ENCODE peak calls at places on chromosomes 6 and 20, in seven cellular contexts. P, V, Y, C, D, I and F are unnamed samples.

GRCh38 chr6:113094781-113095180 is 747.7 kb downstream of the RFPL4B start:
- DNase-seq in P (no peak), V (no peak), Y (peak), C (no peak), D (no peak), I (no peak), F (no peak)

GRCh38 chr6:119445666-119446622 is 96.4 kb upstream of the MAN1A1 start:
- DNase-seq in P (no peak), V (no peak), Y (peak), C (peak), D (peak), I (no peak), F (no peak)

GRCh38 chr6:109263873-109264700 is 118.2 kb downstream of the CD164 start:
- DNase-seq in P (no peak), V (no peak), Y (no peak), C (no peak), D (no peak), I (no peak), F (no peak)

GRCh38 chr6:112252571-112253504 is 1.5 kb downstream of the LAMA4 start:
- DNase-seq in P (no peak), V (no peak), Y (peak), C (no peak), D (no peak), I (no peak), F (no peak)

GRCh38 chr20:25219365-25219764 is 23.9 kb downstream of the ENTPD6 start:
- DNase-seq in P (no peak), V (no peak), Y (no peak), C (no peak), D (no peak), I (no peak), F (no peak)

GRCh38 chr20:62592506-62593177 is 49.7 kb upstream of the SLCO4A1 start:
- DNase-seq in P (no peak), V (no peak), Y (no peak), C (no peak), D (no peak), I (no peak), F (no peak)

GRCh38 chr6:10513544-10513943 is 7.6 kb upstream of the GCNT2 start:
- DNase-seq in P (no peak), V (no peak), Y (no peak), C (no peak), D (no peak), I (peak), F (no peak)

GRCh38 chr6:35203152-35203670 is 10.5 kb upstream of the SCUBE3 start:
- DNase-seq in P (no peak), V (no peak), Y (no peak), C (no peak), D (no peak), I (no peak), F (no peak)

GRCh38 chr20:2946988-2947961 is 74.0 kb downstream of the PTPRA start:
- DNase-seq in P (no peak), V (peak), Y (peak), C (no peak), D (no peak), I (no peak), F (no peak)

GRCh38 chr20:1987826-1988225 is 6.0 kb downstream of the PDYN start:
- DNase-seq in P (no peak), V (no peak), Y (peak), C (no peak), D (no peak), I (no peak), F (no peak)

GRCh38 chr6:55913213-55914195 is 38.1 kb upstream of the BMP5 start:
- DNase-seq in P (no peak), V (no peak), Y (peak), C (no peak), D (peak), I (no peak), F (no peak)

GRCh38 chr6:165487347-165487746 is 175.7 kb downstream of the PDE10A start:
- DNase-seq in P (no peak), V (no peak), Y (peak), C (no peak), D (no peak), I (no peak), F (no peak)

GRCh38 chr6:144285548-144285797 is 338 bp downstream of the UTRN start:
- DNase-seq in P (no peak), V (no peak), Y (no peak), C (no peak), D (no peak), I (no peak), F (no peak)

GRCh38 chr6:36997811-36998722 is 7.4 kb upstream of the FGD2 start:
- DNase-seq in P (peak), V (peak), Y (no peak), C (no peak), D (no peak), I (peak), F (no peak)

GRCh38 chr6:85490516-85491248 is 40.8 kb downstream of the NT5E start:
- DNase-seq in P (no peak), V (no peak), Y (peak), C (peak), D (no peak), I (no peak), F (no peak)

GRCh38 chr6:29553268-29554057 is 6.1 kb downstream of the UBD start:
- DNase-seq in P (peak), V (peak), Y (peak), C (no peak), D (peak), I (peak), F (peak)

GRCh38 chr6:39225946-39226437 is 3.3 kb downstream of the KCNK5 start:
- DNase-seq in P (no peak), V (no peak), Y (no peak), C (no peak), D (no peak), I (no peak), F (no peak)

GRCh38 chr20:13788167-13788834 is 3.5 kb downstream of the NDUFAF5 start:
- DNase-seq in P (no peak), V (peak), Y (peak), C (peak), D (peak), I (peak), F (peak)

GRCh38 chr6:142501795-142502194 is 200.0 kb downstream of the ADGRG6 start:
- DNase-seq in P (no peak), V (no peak), Y (no peak), C (no peak), D (no peak), I (no peak), F (no peak)

GRCh38 chr6:2109796-2110195 is 135.6 kb downstream of the GMDS start:
- DNase-seq in P (no peak), V (no peak), Y (no peak), C (no peak), D (no peak), I (no peak), F (no peak)

GRCh38 chr6:150273457-150274309 is 95.1 kb upstream of the IYD start:
- DNase-seq in P (peak), V (no peak), Y (no peak), C (no peak), D (no peak), I (no peak), F (peak)

GRCh38 chr6:56922645-56923044 is 32.3 kb upstream of the BEND6 start:
- DNase-seq in P (no peak), V (no peak), Y (no peak), C (no peak), D (no peak), I (no peak), F (no peak)

GRCh38 chr6:118810420-118811027 is 83.4 kb upstream of the ASF1A start:
- DNase-seq in P (no peak), V (no peak), Y (no peak), C (no peak), D (no peak), I (no peak), F (no peak)

GRCh38 chr20:15942130-15942529 is 631.1 kb downstream of the KIF16B start:
- DNase-seq in P (no peak), V (no peak), Y (no peak), C (peak), D (no peak), I (no peak), F (no peak)

GRCh38 chr6:11428351-11428750 is 109.2 kb upstream of the TMEM170B start:
- DNase-seq in P (no peak), V (no peak), Y (no peak), C (no peak), D (no peak), I (no peak), F (no peak)

GRCh38 chr6:166167801-166168615 is at the start of gene TBXT:
- DNase-seq in P (no peak), V (no peak), Y (no peak), C (no peak), D (peak), I (no peak), F (peak)

GRCh38 chr6:81808834-81809598 is 56.5 kb upstream of the TENT5A start:
- DNase-seq in P (no peak), V (no peak), Y (peak), C (no peak), D (no peak), I (no peak), F (no peak)

GRCh38 chr20:8764289-8764962 is 304.5 kb upstream of the PLCB4 start:
- DNase-seq in P (no peak), V (peak), Y (peak), C (no peak), D (no peak), I (no peak), F (no peak)

GRCh38 chr6:144797881-144798589 is 512.9 kb downstream of the UTRN start:
- DNase-seq in P (no peak), V (no peak), Y (peak), C (peak), D (no peak), I (no peak), F (no peak)

GRCh38 chr20:60167840-60168239 is 209.6 kb downstream of the CDH26 start:
- DNase-seq in P (no peak), V (no peak), Y (no peak), C (no peak), D (no peak), I (no peak), F (no peak)

GRCh38 chr6:105424177-105424783 is 21.4 kb upstream of the PREP start:
- DNase-seq in P (no peak), V (no peak), Y (peak), C (peak), D (peak), I (peak), F (peak)

GRCh38 chr20:47568019-47568418 is 66.3 kb downstream of the NCOA3 start:
- DNase-seq in P (no peak), V (no peak), Y (peak), C (no peak), D (no peak), I (peak), F (no peak)

GRCh38 chr20:10502098-10502526 is 67.0 kb downstream of the SLX4IP start:
- DNase-seq in P (no peak), V (no peak), Y (no peak), C (no peak), D (no peak), I (no peak), F (no peak)

GRCh38 chr6:87172292-87172691 is 16.9 kb downstream of the ZNF292 start:
- DNase-seq in P (no peak), V (no peak), Y (no peak), C (no peak), D (no peak), I (no peak), F (no peak)

GRCh38 chr6:157790548-157791160 is 32.4 kb upstream of the SNX9 start:
- DNase-seq in P (no peak), V (no peak), Y (no peak), C (no peak), D (no peak), I (no peak), F (no peak)

GRCh38 chr20:42945194-42945593 is 244.5 kb downstream of the PTPRT start:
- DNase-seq in P (no peak), V (no peak), Y (no peak), C (no peak), D (no peak), I (no peak), F (no peak)

GRCh38 chr20:42955713-42956112 is 234.0 kb downstream of the PTPRT start:
- DNase-seq in P (no peak), V (no peak), Y (no peak), C (no peak), D (no peak), I (no peak), F (no peak)

GRCh38 chr20:42945595-42945994 is 244.1 kb downstream of the PTPRT start:
- DNase-seq in P (no peak), V (no peak), Y (no peak), C (no peak), D (no peak), I (no peak), F (no peak)

GRCh38 chr20:42949865-42950264 is 239.8 kb downstream of the PTPRT start:
- DNase-seq in P (no peak), V (no peak), Y (no peak), C (no peak), D (no peak), I (no peak), F (no peak)
- TF ChIP-seq CTCF in P (no peak), V (no peak), Y (no peak), C (no peak), D (no peak), I (no peak), F (no peak)

GRCh38 chr20:347640-348484 is 951 bp downstream of the NRSN2 start:
- DNase-seq in P (peak), V (peak), Y (peak), C (peak), D (peak), I (peak), F (peak)
- TF ChIP-seq CTCF in P (no peak), V (no peak), Y (no peak), C (no peak), D (no peak), I (no peak), F (no peak)

GRCh38 chr20:36378686-36379085 is 72.5 kb downstream of the DLGAP4 start:
- DNase-seq in P (no peak), V (no peak), Y (no peak), C (no peak), D (no peak), I (no peak), F (no peak)

GRCh38 chr20:36385503-36385902 is 79.4 kb downstream of the DLGAP4 start:
- DNase-seq in P (no peak), V (no peak), Y (no peak), C (no peak), D (no peak), I (no peak), F (no peak)

GRCh38 chr20:36386236-36386635 is 80.1 kb downstream of the DLGAP4 start:
- DNase-seq in P (no peak), V (no peak), Y (no peak), C (no peak), D (no peak), I (no peak), F (no peak)

GRCh38 chr20:36384022-36384619 is 78.0 kb downstream of the DLGAP4 start:
- DNase-seq in P (no peak), V (no peak), Y (peak), C (peak), D (peak), I (no peak), F (peak)
- TF ChIP-seq CTCF in P (no peak), V (no peak), Y (peak), C (no peak), D (peak), I (no peak), F (peak)

GRCh38 chr20:54209216-54209813 is 1.4 kb downstream of the PFDN4 start:
- DNase-seq in P (no peak), V (no peak), Y (no peak), C (no peak), D (no peak), I (no peak), F (no peak)
- TF ChIP-seq CTCF in P (no peak), V (no peak), Y (no peak), C (no peak), D (no peak), I (no peak), F (no peak)

GRCh38 chr6:169542491-169542890 is 159.3 kb downstream of the WDR27 start:
- DNase-seq in P (no peak), V (no peak), Y (no peak), C (no peak), D (no peak), I (no peak), F (no peak)

GRCh38 chr6:169543704-169544103 is 158.1 kb downstream of the WDR27 start:
- DNase-seq in P (no peak), V (no peak), Y (no peak), C (no peak), D (no peak), I (no peak), F (no peak)

DNA sequence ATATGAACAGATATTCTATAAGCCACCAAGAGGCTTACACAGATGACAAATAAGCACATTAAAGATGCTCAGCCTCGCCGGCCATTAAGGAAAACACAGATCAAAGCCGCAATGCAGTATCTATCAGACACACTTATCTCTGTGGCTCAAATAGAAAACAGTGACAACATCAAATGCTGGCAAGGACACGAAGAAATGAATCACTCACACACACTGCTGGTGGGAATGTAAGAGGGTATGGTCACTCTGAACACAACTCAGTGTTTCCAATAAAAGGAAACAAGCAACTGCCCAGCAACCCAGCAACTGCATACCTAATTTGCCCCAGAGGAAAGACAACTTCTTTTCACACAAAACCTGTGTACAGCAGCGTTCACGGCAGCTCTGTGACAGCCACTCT is 155.9 kb downstream of the WDR27 start:
- DNase-seq in P (no peak), V (no peak), Y (peak), C (no peak), D (no peak), I (no peak), F (no peak)
- TF ChIP-seq CTCF in P (no peak), V (no peak), Y (no peak), C (no peak), D (no peak), I (no peak), F (no peak)

GRCh38 chr6:134983823-134984222 is 33.9 kb upstream of the ALDH8A1 start:
- DNase-seq in P (no peak), V (no peak), Y (no peak), C (no peak), D (no peak), I (no peak), F (no peak)

GRCh38 chr6:134990262-134990661 is 40.4 kb upstream of the ALDH8A1 start:
- DNase-seq in P (no peak), V (no peak), Y (no peak), C (no peak), D (no peak), I (no peak), F (no peak)

GRCh38 chr6:134980846-134981245 is 30.9 kb upstream of the ALDH8A1 start:
- DNase-seq in P (no peak), V (no peak), Y (no peak), C (no peak), D (no peak), I (no peak), F (no peak)

GRCh38 chr6:134982161-134982560 is 32.3 kb upstream of the ALDH8A1 start:
- DNase-seq in P (no peak), V (no peak), Y (no peak), C (no peak), D (no peak), I (no peak), F (no peak)

DNA sequence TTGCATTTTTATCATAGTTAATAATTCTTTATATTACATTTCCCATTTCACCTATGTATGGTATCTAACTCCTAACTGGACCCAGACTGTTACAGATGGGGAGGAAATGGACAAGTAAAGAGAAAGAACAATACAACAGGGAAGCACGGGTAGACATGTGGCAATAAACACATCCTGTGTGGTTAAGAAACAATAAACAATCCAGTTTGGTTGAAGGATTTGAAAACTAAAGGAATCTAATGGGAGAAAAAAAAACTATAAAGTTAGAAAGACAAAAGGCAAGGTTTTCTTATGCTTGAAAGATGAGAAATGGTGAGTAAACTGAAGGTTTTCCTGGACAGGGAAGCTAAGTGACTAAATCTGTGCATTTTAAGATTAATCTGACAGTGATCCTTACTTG is 34.9 kb upstream of the ALDH8A1 start:
- DNase-seq in P (no peak), V (no peak), Y (peak), C (no peak), D (no peak), I (no peak), F (no peak)
- TF ChIP-seq CTCF in P (no peak), V (no peak), Y (no peak), C (no peak), D (no peak), I (no peak), F (no peak)

GRCh38 chr6:125753218-125753936 is 3.9 kb downstream of the HEY2 start:
- DNase-seq in P (no peak), V (no peak), Y (peak), C (no peak), D (no peak), I (peak), F (no peak)
- TF ChIP-seq CTCF in P (peak), V (peak), Y (peak), C (peak), D (peak), I (no peak), F (peak)